ENCODE peak calls at places on chromosomes 6 and 20, in seven cellular contexts. T, R, Y, M, F, H and U are unnamed samples.

GRCh38 chr6:166206510-166207389 is 39.1 kb upstream of the TBXT start:
- DNase-seq in T (no peak), R (no peak), Y (no peak), M (no peak), F (no peak), H (peak), U (no peak)

GRCh38 chr20:24102749-24103148 is 114.2 kb upstream of the GGTLC1 start:
- DNase-seq in T (no peak), R (no peak), Y (no peak), M (no peak), F (no peak), H (peak), U (no peak)

GRCh38 chr6:168239374-168239773 is 80.2 kb downstream of the DACT2 start:
- DNase-seq in T (no peak), R (no peak), Y (no peak), M (no peak), F (no peak), H (peak), U (no peak)

GRCh38 chr6:84428300-84428907 is 201.0 kb upstream of the CEP162 start:
- DNase-seq in T (peak), R (no peak), Y (peak), M (no peak), F (no peak), H (peak), U (peak)

GRCh38 chr6:139568956-139569538 is 194.6 kb upstream of the CITED2 start:
- DNase-seq in T (no peak), R (no peak), Y (no peak), M (no peak), F (no peak), H (peak), U (no peak)

GRCh38 chr6:15627829-15628228 is 35.0 kb downstream of the DTNBP1 start:
- DNase-seq in T (no peak), R (no peak), Y (no peak), M (no peak), F (no peak), H (peak), U (no peak)

GRCh38 chr6:149483849-149484635 is 772 bp downstream of the ZC3H12D start:
- DNase-seq in T (no peak), R (no peak), Y (no peak), M (no peak), F (no peak), H (no peak), U (no peak)

GRCh38 chr6:14440215-14440890 is 322.8 kb downstream of the CD83 start:
- DNase-seq in T (no peak), R (no peak), Y (no peak), M (no peak), F (no peak), H (no peak), U (no peak)

GRCh38 chr6:4133941-4134838 is 1.2 kb downstream of the ECI2 start:
- DNase-seq in T (peak), R (peak), Y (peak), M (no peak), F (peak), H (peak), U (peak)

GRCh38 chr6:156698239-156699016 is 78.8 kb upstream of the ARID1B start:
- DNase-seq in T (no peak), R (peak), Y (no peak), M (peak), F (no peak), H (no peak), U (peak)

GRCh38 chr6:64357430-64357829 is 721.8 kb downstream of the PHF3 start:
- DNase-seq in T (no peak), R (no peak), Y (no peak), M (no peak), F (no peak), H (no peak), U (no peak)

GRCh38 chr6:156618600-156619205 is 158.5 kb upstream of the ARID1B start:
- DNase-seq in T (peak), R (no peak), Y (no peak), M (no peak), F (no peak), H (no peak), U (no peak)

GRCh38 chr6:135325624-135326424 is 144.7 kb downstream of the MYB start:
- DNase-seq in T (no peak), R (no peak), Y (no peak), M (no peak), F (no peak), H (peak), U (no peak)

GRCh38 chr20:3275064-3275935 is 36.3 kb upstream of the SLC4A11 start:
- DNase-seq in T (no peak), R (no peak), Y (no peak), M (no peak), F (no peak), H (no peak), U (no peak)

GRCh38 chr20:57672164-57672563 is 37.7 kb downstream of the PMEPA1 start:
- DNase-seq in T (no peak), R (peak), Y (no peak), M (no peak), F (no peak), H (peak), U (no peak)

GRCh38 chr6:162403031-162403430 is 324.5 kb downstream of the PRKN start:
- DNase-seq in T (no peak), R (no peak), Y (no peak), M (no peak), F (no peak), H (no peak), U (no peak)

GRCh38 chr20:44222969-44223368 is 12.4 kb upstream of the OSER1 start:
- DNase-seq in T (no peak), R (no peak), Y (no peak), M (no peak), F (no peak), H (no peak), U (no peak)

GRCh38 chr20:18679020-18679419 is 91.2 kb downstream of the DTD1 start:
- DNase-seq in T (no peak), R (peak), Y (peak), M (no peak), F (no peak), H (peak), U (no peak)

GRCh38 chr6:162090734-162091133 is 636.8 kb downstream of the PRKN start:
- DNase-seq in T (no peak), R (no peak), Y (no peak), M (no peak), F (no peak), H (peak), U (no peak)

GRCh38 chr6:168560126-168560525 is 119.1 kb downstream of the SMOC2 start:
- DNase-seq in T (no peak), R (no peak), Y (no peak), M (no peak), F (no peak), H (peak), U (no peak)

GRCh38 chr20:18056174-18057105 is 1.3 kb downstream of the OVOL2 start:
- DNase-seq in T (peak), R (peak), Y (peak), M (peak), F (no peak), H (peak), U (peak)

GRCh38 chr6:24749292-24749691 is 25.4 kb upstream of the GMNN start:
- DNase-seq in T (no peak), R (no peak), Y (no peak), M (no peak), F (no peak), H (no peak), U (no peak)

GRCh38 chr6:686528-686927 is 6.4 kb downstream of the EXOC2 start:
- DNase-seq in T (no peak), R (no peak), Y (no peak), M (no peak), F (no peak), H (peak), U (no peak)
- TF ChIP-seq CTCF in T (peak), R (no peak), Y (no peak), M (peak), F (no peak), H (peak), U (peak)

GRCh38 chr6:96521625-96522468 is at the start of gene UFL1:
- DNase-seq in T (peak), R (peak), Y (peak), M (peak), F (peak), H (peak), U (peak)
- TF ChIP-seq CTCF in T (no peak), R (peak), Y (no peak), M (no peak), F (peak), H (no peak), U (no peak)

GRCh38 chr6:91534614-91535013 is 947.7 kb upstream of the MAP3K7 start:
- DNase-seq in T (no peak), R (no peak), Y (no peak), M (no peak), F (no peak), H (no peak), U (no peak)
- TF ChIP-seq CTCF in T (no peak), R (no peak), Y (no peak), M (no peak), F (no peak), H (no peak), U (no peak)

DNA sequence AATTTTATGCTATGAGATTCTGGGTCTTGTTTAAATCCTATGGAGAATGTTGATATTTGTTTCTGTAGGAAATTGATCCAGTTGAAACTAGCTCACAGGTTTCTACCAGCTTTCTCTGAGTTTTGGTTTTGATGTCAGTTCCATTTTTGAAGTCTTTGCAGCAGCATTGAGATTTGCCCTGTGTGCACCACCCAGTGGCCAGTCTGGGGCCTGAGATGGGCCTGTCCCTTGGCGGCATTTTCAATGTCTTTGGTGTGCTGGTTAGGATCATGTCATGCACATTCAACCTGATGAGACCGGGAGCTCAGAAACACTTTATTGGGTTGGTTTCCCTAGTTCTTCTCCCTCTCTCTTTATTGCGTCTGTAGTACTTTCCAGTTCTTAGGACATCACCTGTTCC is 395.2 kb upstream of the MAP3K7 start:
- DNase-seq in T (no peak), R (no peak), Y (no peak), M (no peak), F (no peak), H (no peak), U (no peak)
- TF ChIP-seq CTCF in T (no peak), R (no peak), Y (no peak), M (peak), F (no peak), H (no peak), U (no peak)